ENCODE peak calls at places on chromosomes 1 and 21, in nine cellular contexts. M is DMS79; I is amniotic epithelial cell; Z is A172; J is RWPE1; U is stimulated activated CD4-positive, alpha-beta T cell treated with anti-CD3 and anti-CD28 coated beads, Interleukin-2, amount 100 ng/mL, for 48 hours; F is cardiac muscle cell; O is stimulated activated CD8-positive, alpha-beta memory T cell treated with anti-CD3 and anti-CD28 coated beads, Interleukin-7, amount 100 ng/mL, for 1 hour; G is AG20443. H is an unnamed sample.

GRCh38 chr1:11653101-11653601 is 1.1 kb downstream of the FBXO2 start:
- DNase-seq in M (no peak), J (peak), Z (peak), O (no peak), I (peak), G (no peak), F (no peak), U (no peak), H (no peak)

GRCh38 chr1:63912643-63913042 is 138.8 kb downstream of the ROR1 start:
- DNase-seq in I (no peak), U (no peak), F (no peak), M (no peak), J (no peak), O (no peak), G (no peak), Z (no peak), H (no peak)

GRCh38 chr1:206472454-206472853 is 2.2 kb downstream of the IKBKE start:
- DNase-seq in F (no peak), U (no peak), I (peak), G (peak), J (no peak), Z (peak), O (no peak), M (no peak), H (no peak)

GRCh38 chr1:156895927-156896326 is 2.4 kb downstream of the PEAR1 start:
- DNase-seq in G (no peak), I (no peak), Z (no peak), U (no peak), O (no peak), F (no peak), J (no peak), M (no peak), H (no peak)

GRCh38 chr1:27602510-27603319 is 1.2 kb downstream of the AHDC1 start:
- DNase-seq in Z (no peak), F (peak), G (peak), I (peak), M (peak), J (peak), U (no peak), O (no peak), H (no peak)

GRCh38 chr21:44618909-44619308 is 7.0 kb downstream of the KRTAP10-8 start:
- DNase-seq in J (no peak), I (no peak), Z (no peak), F (no peak), O (peak), U (peak), M (no peak), G (no peak), H (peak)

GRCh38 chr1:81801834-81802531 is 1.2 kb downstream of the ADGRL2 start:
- DNase-seq in F (peak), O (no peak), G (peak), I (peak), M (peak), J (peak), Z (no peak), U (no peak), H (no peak)

GRCh38 chr1:165842363-165843129 is 15.1 kb downstream of the UCK2 start:
- DNase-seq in M (no peak), F (peak), Z (peak), O (no peak), G (peak), I (peak), U (no peak), J (no peak), H (no peak)

GRCh38 chr1:17405898-17406759 is 33.3 kb downstream of the RCC2 start:
- DNase-seq in U (peak), M (no peak), Z (peak), G (peak), J (peak), O (no peak), F (peak), I (peak), H (peak)

GRCh38 chr1:209645574-209646452 is 6.4 kb downstream of the LAMB3 start:
- DNase-seq in I (no peak), O (no peak), F (no peak), Z (no peak), J (no peak), M (no peak), U (no peak), G (no peak), H (no peak)

GRCh38 chr21:44984792-44985440 is 45.1 kb downstream of the SLX9 start:
- DNase-seq in J (no peak), O (no peak), Z (no peak), F (peak), G (no peak), U (no peak), M (no peak), I (no peak), H (no peak)

GRCh38 chr1:28064064-28064463 is 24.3 kb downstream of the EYA3 start:
- DNase-seq in J (peak), G (no peak), F (no peak), I (peak), Z (peak), U (no peak), M (no peak), O (no peak), H (no peak)

GRCh38 chr1:159132271-159132881 is 39.0 kb upstream of the CADM3 start:
- DNase-seq in I (peak), M (peak), F (peak), G (peak), J (peak), U (peak), O (peak), Z (peak), H (peak)

GRCh38 chr21:16797530-16797929 is 715.3 kb upstream of the CXADR start:
- DNase-seq in O (no peak), Z (no peak), I (no peak), U (no peak), F (no peak), M (no peak), G (no peak), J (no peak), H (no peak)

GRCh38 chr1:204941415-204942338 is 71.0 kb downstream of the NFASC start:
- DNase-seq in O (no peak), G (peak), I (peak), Z (peak), U (peak), F (peak), M (no peak), J (peak), H (no peak)

GRCh38 chr1:158999301-159000069 is 10.2 kb upstream of the IFI16 start:
- DNase-seq in O (no peak), U (no peak), F (peak), I (peak), J (peak), M (no peak), G (peak), Z (peak), H (no peak)

GRCh38 chr1:193662030-193662429 is 475.6 kb upstream of the B3GALT2 start:
- DNase-seq in G (no peak), F (no peak), J (no peak), O (no peak), U (no peak), I (peak), Z (no peak), M (no peak), H (no peak)

GRCh38 chr1:36322085-36322785 is 1.2 kb downstream of the EVA1B start:
- DNase-seq in M (no peak), O (no peak), F (no peak), U (no peak), G (peak), Z (no peak), I (no peak), J (no peak), H (no peak)

GRCh38 chr1:228512852-228513243 is 25.7 kb downstream of the RNF187 start:
- DNase-seq in J (no peak), I (no peak), F (no peak), O (no peak), U (no peak), M (no peak), G (no peak), Z (no peak), H (no peak)

GRCh38 chr1:111736548-111737215 is 2.5 kb downstream of the INKA2 start:
- DNase-seq in Z (no peak), F (no peak), J (no peak), M (peak), O (no peak), U (no peak), G (no peak), I (no peak), H (no peak)

GRCh38 chr1:30034627-30035521 is 688.5 kb downstream of the MATN1 start:
- DNase-seq in J (no peak), U (no peak), F (no peak), Z (peak), G (peak), M (no peak), I (no peak), O (no peak), H (no peak)

GRCh38 chr21:16587141-16587570 is 857.4 kb downstream of the USP25 start:
- DNase-seq in I (peak), M (no peak), O (no peak), F (no peak), U (no peak), J (peak), Z (peak), G (peak), H (no peak)

GRCh38 chr1:94039871-94040569 is 80.9 kb downstream of the ABCA4 start:
- DNase-seq in J (no peak), I (peak), F (no peak), Z (peak), M (no peak), U (no peak), G (peak), O (no peak), H (no peak)